ENCODE peak calls at places on chromosome 2, in eight cellular contexts. C is kidney, F is IMR-90, W is bronchial epithelial cell, V is coronary artery, R is pancreas, N is BJ, S is astrocyte of the spinal cord. T is an unnamed sample.

GRCh38 chr2:68714866-68715265 is 19.7 kb upstream of the ARHGAP25 start:
- DNase-seq in S (no peak), R (no peak), F (no peak), W (no peak), C (peak), N (no peak), V (no peak), T (no peak)

GRCh38 chr2:222272446-222273035 is 26.3 kb downstream of the PAX3 start:
- DNase-seq in V (no peak), W (no peak), F (no peak), S (no peak), R (no peak), C (no peak), N (no peak), T (no peak)

GRCh38 chr2:212863185-212863588 is 288.2 kb downstream of the IKZF2 start:
- DNase-seq in N (no peak), R (no peak), W (peak), S (peak), V (no peak), F (no peak), C (no peak), T (peak)

GRCh38 chr2:217204358-217204757 is 344.5 kb upstream of the TNP1 start:
- DNase-seq in S (peak), N (peak), R (no peak), F (peak), W (peak), C (no peak), V (no peak), T (peak)

GRCh38 chr2:24970483-24971299 is 1.1 kb downstream of the DNAJC27 start:
- DNase-seq in S (no peak), R (peak), C (no peak), F (peak), V (no peak), W (peak), N (no peak), T (peak)

GRCh38 chr2:96685592-96686459 is 43.3 kb downstream of the FER1L5 start:
- DNase-seq in V (no peak), W (no peak), C (no peak), N (no peak), R (peak), F (no peak), S (peak), T (peak)

GRCh38 chr2:6919912-6920905 is 3.0 kb downstream of the RNF144A start:
- DNase-seq in F (no peak), N (no peak), V (no peak), R (no peak), W (no peak), S (peak), C (no peak), T (peak)

GRCh38 chr2:195759877-195760276 is 102.9 kb downstream of the SLC39A10 start:
- DNase-seq in S (no peak), V (no peak), C (no peak), W (no peak), R (no peak), N (no peak), F (no peak), T (no peak)

GRCh38 chr2:46075848-46076247 is 221.4 kb upstream of the EPAS1 start:
- DNase-seq in V (no peak), W (no peak), S (no peak), N (no peak), C (no peak), F (no peak), R (no peak), T (peak)

GRCh38 chr2:26000561-26001211 is 18.4 kb upstream of the KIF3C start:
- DNase-seq in S (no peak), W (peak), R (peak), C (no peak), F (no peak), V (no peak), N (no peak), T (no peak)

GRCh38 chr2:166628478-166629136 is 134.6 kb upstream of the SCN7A start:
- DNase-seq in C (no peak), V (no peak), S (no peak), F (no peak), N (no peak), R (no peak), W (peak), T (no peak)

GRCh38 chr2:166625670-166626069 is 131.6 kb upstream of the SCN7A start:
- DNase-seq in C (no peak), F (peak), W (peak), S (no peak), R (no peak), V (no peak), N (no peak), T (no peak)

GRCh38 chr2:166632616-166633015 is 138.6 kb upstream of the SCN7A start:
- DNase-seq in S (peak), W (peak), N (peak), F (peak), C (peak), V (no peak), R (no peak), T (peak)

GRCh38 chr2:166627893-166628292 is 133.8 kb upstream of the SCN7A start:
- DNase-seq in C (no peak), W (no peak), N (no peak), R (no peak), S (no peak), V (no peak), F (peak), T (peak)
- TF ChIP-seq CTCF in C (no peak), W (no peak), N (no peak), R (no peak), S (no peak), V (no peak), F (peak), T (peak)

DNA sequence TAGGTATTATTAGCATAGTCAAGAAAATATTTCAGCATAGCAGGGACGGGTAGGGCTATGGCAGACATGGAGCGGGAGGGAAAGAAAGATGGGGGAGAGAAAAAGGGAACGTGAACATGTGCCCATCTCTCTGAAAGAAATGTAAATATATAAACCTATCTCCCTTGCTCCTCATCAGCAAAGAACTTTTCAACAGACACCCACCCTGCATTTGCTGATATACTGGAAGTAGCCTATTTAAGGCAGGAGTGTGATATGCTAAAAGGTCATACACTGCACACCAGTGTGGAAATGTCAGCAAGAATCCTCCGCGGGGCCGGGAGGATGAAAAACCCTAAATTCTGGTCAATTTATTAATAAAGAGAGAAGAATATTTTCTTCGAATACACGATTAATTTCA is 1.7 kb downstream of the MBOAT2 start:
- DNase-seq in F (no peak), C (no peak), S (no peak), R (no peak), N (no peak), W (no peak), V (no peak), T (no peak)
- H3K4me3 ChIP-seq in F (peak), C (no peak), S (no peak), R (no peak), N (no peak), W (peak), V (no peak), T (peak)

DNA sequence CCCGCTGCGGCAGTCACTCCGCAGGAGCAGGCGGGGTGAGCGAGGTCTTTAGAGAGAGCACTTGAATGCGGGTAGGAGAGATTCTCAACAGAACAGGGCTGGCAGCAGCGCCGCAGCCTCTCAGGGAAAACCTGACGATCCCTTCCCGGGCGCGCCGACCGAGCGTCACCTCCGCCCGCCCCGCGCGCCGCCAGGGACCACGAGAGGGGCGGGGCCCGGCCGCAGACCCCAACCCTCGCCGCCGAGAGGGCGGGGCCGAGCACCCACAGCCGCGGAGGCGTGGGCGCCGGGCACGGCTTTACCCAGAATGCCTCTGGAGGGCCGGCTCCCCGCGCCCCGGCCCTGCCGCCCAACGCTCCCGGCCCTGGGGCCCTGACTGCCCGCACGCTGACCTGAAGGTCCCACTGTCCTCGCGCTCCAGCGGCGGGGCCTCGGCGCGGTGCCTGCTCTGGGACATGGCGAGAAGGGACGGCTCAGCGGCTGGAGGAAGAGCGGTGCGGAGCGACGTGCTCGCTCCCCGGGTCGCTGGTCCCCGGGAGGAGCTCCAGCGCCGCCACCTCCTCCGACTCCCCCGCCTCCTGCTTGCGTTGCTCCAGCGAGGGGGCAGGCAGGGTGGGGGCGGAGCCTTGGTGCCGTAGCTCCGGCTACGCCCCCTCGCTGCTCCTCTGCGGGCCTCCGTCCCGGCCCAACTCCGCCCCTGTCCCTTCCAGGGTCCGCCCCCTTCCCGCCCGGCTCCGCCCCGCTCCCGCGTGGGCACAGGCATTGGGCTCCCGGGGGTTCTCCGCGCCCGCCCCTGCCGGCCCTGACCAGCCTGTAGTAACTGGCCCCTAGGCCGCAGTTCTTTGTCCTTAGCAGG is at the start of the genes PJVK and PRKRA:
- DNase-seq in W (peak), R (peak), F (peak), N (peak), V (peak), S (peak), C (peak), T (peak)
- TF ChIP-seq CTCF in W (no peak), R (no peak), F (no peak), N (no peak), V (no peak), S (no peak), C (no peak), T (no peak)

GRCh38 chr2:42567806-42568429 is 514 bp upstream of the MTA3 start:
- DNase-seq in C (peak), F (no peak), V (peak), W (no peak), S (peak), N (no peak), R (peak), T (peak)

GRCh38 chr2:42567389-42567788 is 1.0 kb upstream of the MTA3 start:
- DNase-seq in F (peak), R (no peak), V (no peak), N (peak), S (peak), C (no peak), W (no peak), T (peak)

GRCh38 chr2:42569116-42569711 is 782 bp downstream of the MTA3 start:
- DNase-seq in N (no peak), F (peak), C (peak), S (peak), W (no peak), V (peak), R (peak), T (peak)

GRCh38 chr2:42568431-42569115 is at the start of gene MTA3:
- DNase-seq in C (peak), F (no peak), R (peak), V (peak), W (no peak), N (no peak), S (peak), T (peak)

GRCh38 chr2:42569883-42570282 is 1.5 kb downstream of the MTA3 start:
- DNase-seq in C (no peak), S (no peak), R (no peak), N (no peak), F (no peak), W (no peak), V (no peak), T (peak)
- H3K4me3 ChIP-seq in C (peak), S (peak), R (peak), N (peak), F (peak), W (peak), V (peak), T (peak)

GRCh38 chr2:64562148-64562784 is 38.1 kb downstream of the AFTPH start:
- DNase-seq in V (no peak), R (no peak), C (no peak), W (peak), S (peak), N (no peak), F (peak), T (peak)
- TF ChIP-seq CTCF in V (no peak), R (peak), C (peak), W (no peak), S (peak), N (peak), F (peak), T (peak)

DNA sequence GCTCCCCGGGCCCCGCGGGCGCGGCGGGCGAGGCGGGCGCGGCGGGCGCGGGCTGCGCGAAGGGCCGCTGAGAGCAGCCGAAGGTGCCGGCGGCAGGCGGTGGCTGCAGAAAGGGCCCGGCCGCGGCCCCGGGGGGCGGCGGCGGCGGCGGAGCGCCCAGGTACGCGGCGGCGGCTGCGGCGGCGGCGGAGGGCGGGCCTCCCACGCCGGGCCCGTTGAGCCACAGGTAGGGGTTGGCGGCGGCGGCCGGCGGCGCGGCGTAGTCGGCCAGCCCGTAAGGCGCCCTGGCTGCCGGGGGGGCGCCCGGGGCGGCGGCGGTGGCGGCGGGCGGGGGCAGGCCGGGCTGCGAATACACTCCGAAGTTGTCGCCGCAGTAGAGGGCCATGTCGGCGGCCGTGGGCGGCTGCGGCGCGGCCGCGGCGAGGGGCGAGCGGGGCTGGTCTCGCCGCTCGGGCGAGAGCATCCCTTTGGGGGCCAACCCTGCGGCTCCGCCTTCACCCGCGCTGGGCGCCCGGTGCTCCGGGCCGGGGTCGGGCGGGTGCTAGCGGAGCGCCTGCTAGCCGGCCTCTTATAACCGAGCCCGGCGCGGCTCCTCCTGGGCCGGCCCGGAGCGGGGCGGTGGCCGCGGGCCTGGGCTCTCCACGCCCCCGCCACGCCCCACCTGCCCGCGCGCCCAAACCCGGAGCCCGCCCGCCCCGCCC is at the start of gene FOXI3:
- DNase-seq in V (no peak), F (no peak), R (peak), N (no peak), W (no peak), C (no peak), S (no peak), T (no peak)
- H3K4me3 ChIP-seq in V (peak), F (no peak), R (peak), N (no peak), W (no peak), C (no peak), S (no peak), T (no peak)

DNA sequence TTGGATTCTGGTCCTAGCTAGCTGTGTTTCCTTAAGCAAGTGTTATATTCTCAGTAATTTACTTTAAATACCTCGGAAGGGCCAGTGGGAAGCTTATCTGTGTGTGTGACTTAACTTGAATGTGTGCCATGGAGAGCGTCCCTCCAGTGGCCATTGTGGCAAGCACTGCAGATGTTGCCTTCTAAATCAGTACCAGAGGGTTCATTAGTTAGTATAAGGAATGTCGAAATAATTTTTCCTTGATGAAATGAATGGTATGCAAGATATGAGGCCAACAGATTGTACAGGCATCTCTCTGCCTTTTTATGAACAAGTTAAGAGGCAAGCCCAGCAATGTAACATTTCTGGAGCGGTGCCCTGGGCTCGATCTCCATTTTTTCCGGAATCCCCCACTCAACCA is 52.0 kb downstream of the FBXO36 start:
- DNase-seq in C (no peak), N (peak), V (no peak), S (peak), W (peak), R (no peak), F (peak), T (peak)
- TF ChIP-seq CTCF in C (peak), N (peak), V (no peak), S (no peak), W (peak), R (no peak), F (peak), T (peak)

DNA sequence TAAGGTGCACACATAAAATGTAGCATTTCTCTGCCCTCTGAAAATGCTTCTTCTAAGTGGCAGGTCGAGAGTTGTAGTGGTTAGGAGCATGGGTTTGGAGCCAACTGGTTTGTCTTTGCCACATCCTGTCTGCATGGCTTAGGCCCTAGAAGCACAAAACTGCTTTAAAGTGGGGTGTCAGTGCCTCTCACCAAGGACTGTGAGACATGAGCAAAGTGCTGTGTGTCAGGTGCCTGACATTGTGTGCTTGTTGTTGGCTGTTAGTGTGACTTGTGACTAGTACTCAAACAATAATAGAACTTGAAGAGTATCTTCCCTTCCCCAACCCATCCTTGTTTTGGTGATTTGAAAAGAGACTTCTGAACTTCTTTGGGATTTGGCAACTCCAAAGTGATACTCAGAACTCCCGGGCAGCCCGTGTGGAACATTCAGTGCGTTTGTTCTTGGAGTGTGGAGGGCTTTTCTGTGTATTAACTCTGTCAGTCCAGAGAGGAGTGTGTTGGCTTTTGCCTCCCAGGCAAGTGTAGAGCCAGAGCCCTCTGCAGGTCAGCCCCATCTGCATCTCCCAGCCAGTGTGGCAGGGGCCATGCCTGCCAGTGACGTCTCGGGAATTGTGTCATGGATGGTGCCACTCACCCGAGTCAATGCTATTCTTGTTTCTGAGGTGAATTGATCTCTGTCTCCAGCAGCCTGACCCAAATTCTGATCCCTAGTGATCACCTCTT is 5.0 kb downstream of the MGAT5 start:
- DNase-seq in V (no peak), S (no peak), N (no peak), C (no peak), W (no peak), R (no peak), F (no peak), T (no peak)
- H3K4me3 ChIP-seq in V (peak), S (no peak), N (no peak), C (no peak), W (no peak), R (no peak), F (no peak), T (no peak)

DNA sequence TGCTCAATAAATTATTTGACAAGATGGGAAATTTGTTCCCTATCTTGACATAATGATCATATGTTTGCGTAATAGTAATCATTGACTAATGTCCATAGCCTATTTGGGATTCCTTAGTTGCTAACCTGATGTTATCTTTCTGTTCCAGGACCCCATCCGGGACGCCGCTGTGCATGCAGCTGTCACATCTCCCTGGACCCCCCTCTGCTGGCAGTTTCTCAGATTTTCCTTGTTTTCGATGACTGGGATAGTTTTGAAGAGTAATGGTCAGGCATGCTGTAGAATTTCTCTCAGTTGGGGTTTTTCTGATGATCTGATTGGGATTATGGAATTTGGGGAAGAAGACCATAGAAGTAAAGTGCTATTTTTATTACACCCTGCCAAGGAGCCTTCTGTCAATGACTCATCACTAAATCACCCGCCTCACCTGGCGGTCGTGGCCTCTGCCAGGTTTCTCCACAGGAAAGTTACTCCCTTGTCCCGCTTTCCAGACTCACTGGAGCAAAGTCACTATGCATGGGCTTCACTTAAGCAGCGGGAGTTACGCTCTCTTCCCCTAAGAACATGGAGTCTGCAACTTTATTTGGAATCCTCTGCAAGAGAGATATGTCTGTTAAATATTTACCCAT is 19.9 kb upstream of the TMEM18 start:
- DNase-seq in S (no peak), R (peak), W (peak), C (no peak), F (no peak), V (no peak), N (no peak), T (no peak)
- TF ChIP-seq CTCF in S (no peak), R (no peak), W (no peak), C (no peak), F (no peak), V (no peak), N (no peak), T (no peak)

T was measured in choroid plexus epithelial cell.